ENCODE peak calls at places on chromosomes 1 and 21, in six cellular contexts. G is neural progenitor cell, I is astrocyte of the spinal cord, C is dorsolateral prefrontal cortex, X is fibroblast of the aortic adventitia, V is HL-60. O is an unnamed sample.

GRCh38 chr1:193058529-193059281 is 455 bp downstream of the UCHL5 start:
- DNase-seq in G (no peak), I (peak), C (peak), X (peak), V (peak), O (peak)

GRCh38 chr1:182249201-182249676 is 142.4 kb downstream of the GLUL start:
- DNase-seq in G (no peak), I (no peak), C (no peak), X (no peak), V (no peak), O (no peak)

GRCh38 chr1:44664730-44665370 is 9.4 kb downstream of the TMEM53 start:
- DNase-seq in G (no peak), I (no peak), C (no peak), X (no peak), V (no peak), O (no peak)

GRCh38 chr1:160407819-160408801 is 7.7 kb downstream of the VANGL2 start:
- DNase-seq in G (no peak), I (peak), C (no peak), X (no peak), V (no peak), O (no peak)

GRCh38 chr1:63322248-63322943 is at the start of gene FOXD3:
- DNase-seq in G (peak), I (no peak), C (no peak), X (peak), V (peak), O (peak)

GRCh38 chr1:198638894-198639319 is at the start of gene PTPRC:
- DNase-seq in G (no peak), I (no peak), C (no peak), X (no peak), V (no peak), O (no peak)

GRCh38 chr1:31505884-31506497 is 70.3 kb upstream of the TINAGL1 start:
- DNase-seq in G (no peak), I (peak), C (no peak), X (peak), V (peak), O (peak)

GRCh38 chr1:24481843-24482610 is 20.6 kb upstream of the RCAN3 start:
- DNase-seq in G (no peak), I (no peak), C (no peak), X (no peak), V (no peak), O (no peak)

GRCh38 chr1:97849350-97850339 is 71.2 kb downstream of the DPYD start:
- DNase-seq in G (no peak), I (peak), C (no peak), X (peak), V (peak), O (peak)

GRCh38 chr1:27772071-27772470 is 948 bp upstream of the STX12 start:
- DNase-seq in G (no peak), I (peak), C (no peak), X (peak), V (no peak), O (peak)

GRCh38 chr21:46455575-46456385 is 2.9 kb upstream of the DIP2A start:
- DNase-seq in G (no peak), I (peak), C (peak), X (peak), V (no peak), O (peak)

GRCh38 chr1:176136891-176137290 is 70.2 kb downstream of the COP1 start:
- DNase-seq in G (no peak), I (no peak), C (no peak), X (peak), V (no peak), O (no peak)

GRCh38 chr21:14913576-14914146 is 151.1 kb downstream of the NRIP1 start:
- DNase-seq in G (no peak), I (no peak), C (no peak), X (no peak), V (no peak), O (no peak)

GRCh38 chr1:44485933-44486475 is 80.9 kb downstream of the RNF220 start:
- DNase-seq in G (no peak), I (no peak), C (no peak), X (no peak), V (peak), O (no peak)

GRCh38 chr1:160219062-160219929 is 14.1 kb downstream of the PEA15 start:
- DNase-seq in G (peak), I (peak), C (peak), X (peak), V (no peak), O (peak)

GRCh38 chr1:81702903-81703302 is 97.8 kb upstream of the ADGRL2 start:
- DNase-seq in G (no peak), I (peak), C (no peak), X (peak), V (no peak), O (peak)

GRCh38 chr1:162753998-162754585 is 36.4 kb upstream of the HSD17B7 start:
- DNase-seq in G (no peak), I (peak), C (no peak), X (no peak), V (no peak), O (peak)

DNA sequence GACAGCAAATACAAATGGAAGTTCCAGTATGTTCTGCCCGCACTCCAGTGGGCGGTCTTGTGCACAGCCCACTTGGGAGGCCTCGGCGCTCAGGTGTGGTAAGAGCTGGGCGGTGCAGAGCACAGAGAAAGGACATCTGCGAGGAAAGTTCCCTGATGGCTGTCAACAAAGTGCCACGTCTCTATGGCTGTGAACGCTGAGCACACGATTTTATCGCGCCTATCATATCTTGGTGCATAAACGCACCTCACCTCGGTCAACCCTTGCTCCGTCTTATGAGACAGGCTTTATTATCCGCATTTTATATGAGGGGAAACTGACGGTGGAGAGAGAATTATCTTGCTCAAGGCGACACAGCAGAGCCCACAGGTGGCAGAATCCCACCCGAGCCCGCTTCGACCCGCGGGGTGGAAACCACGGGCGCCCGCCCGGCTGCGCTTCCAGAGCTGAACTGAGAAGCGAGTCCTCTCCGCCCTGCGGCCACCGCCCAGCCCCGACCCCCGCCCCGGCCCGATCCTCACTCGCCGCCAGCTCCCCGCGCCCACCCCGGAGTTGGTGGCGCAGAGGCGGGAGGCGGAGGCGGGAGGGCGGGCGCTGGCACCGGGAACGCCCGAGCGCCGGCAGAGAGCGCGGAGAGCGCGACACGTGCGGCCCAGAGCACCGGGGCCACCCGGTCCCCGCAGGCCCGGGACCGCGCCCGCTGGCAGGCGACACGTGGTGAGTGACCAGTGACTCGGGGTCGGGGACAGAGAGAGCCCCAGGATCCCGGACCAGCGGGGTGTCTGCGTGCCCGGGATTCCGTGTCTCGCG is at the start of gene IL12RB2:
- DNase-seq in G (peak), I (no peak), C (peak), X (no peak), V (no peak), O (no peak)
- H3K4me3 ChIP-seq in G (peak), I (peak), C (peak), X (no peak), V (no peak), O (no peak)

GRCh38 chr1:158002022-158002629 is 8.7 kb downstream of the KIRREL1 start:
- DNase-seq in G (peak), I (no peak), C (no peak), X (peak), V (no peak), O (peak)
- TF ChIP-seq CTCF in G (no peak), I (peak), C (no peak), X (no peak), V (no peak), O (no peak)

GRCh38 chr1:223878598-223879325 is 33.0 kb upstream of the TP53BP2 start:
- DNase-seq in G (no peak), I (no peak), C (no peak), X (no peak), V (no peak), O (no peak)
- H3K4me3 ChIP-seq in G (no peak), I (no peak), C (no peak), X (no peak), V (no peak), O (no peak)

GRCh38 chr21:33308586-33309490 is 15.9 kb upstream of the IFNAR1 start:
- DNase-seq in G (no peak), I (peak), C (no peak), X (peak), V (peak), O (peak)
- TF ChIP-seq CTCF in G (no peak), I (no peak), C (no peak), X (no peak), V (no peak), O (no peak)

GRCh38 chr1:226733309-226733708 is 5.8 kb downstream of the ITPKB start:
- DNase-seq in G (no peak), I (no peak), C (no peak), X (no peak), V (no peak), O (no peak)

GRCh38 chr1:226734611-226735153 is 4.4 kb downstream of the ITPKB start:
- DNase-seq in G (no peak), I (no peak), C (no peak), X (no peak), V (no peak), O (peak)

GRCh38 chr1:226731257-226731893 is 7.7 kb downstream of the ITPKB start:
- DNase-seq in G (no peak), I (no peak), C (no peak), X (no peak), V (no peak), O (no peak)

GRCh38 chr1:226733876-226734414 is 5.1 kb downstream of the ITPKB start:
- DNase-seq in G (no peak), I (no peak), C (no peak), X (peak), V (no peak), O (peak)

GRCh38 chr1:226732856-226733291 is 6.2 kb downstream of the ITPKB start:
- DNase-seq in G (peak), I (no peak), C (no peak), X (no peak), V (no peak), O (no peak)
- H3K4me3 ChIP-seq in G (no peak), I (no peak), C (peak), X (no peak), V (no peak), O (no peak)

O was measured in AG10803.